ENCODE peak calls at places on chromosomes 1 and 21, in ten cellular contexts. W is cardiac fibroblast; H is fibroblast of lung; E is aorta; T is fibroblast of pulmonary artery; Y is tibial nerve; Z is CD8-positive, alpha-beta memory T cell; L is CD4-positive, CD25-positive, alpha-beta regulatory T cell; R is left ventricle myocardium inferior; P is NT2/D1. A is an unnamed sample.

GRCh38 chr21:40204956-40205355 is 337.7 kb downstream of the PCP4 start:
- DNase-seq in L (no peak), R (no peak), P (no peak), E (no peak), H (no peak), T (no peak), Z (no peak), Y (no peak), W (no peak), A (no peak)

GRCh38 chr1:41233708-41234107 is 8.4 kb downstream of the SCMH1 start:
- DNase-seq in T (no peak), Y (no peak), P (no peak), R (no peak), W (no peak), E (no peak), H (no peak), L (no peak), Z (no peak), A (no peak)

GRCh38 chr1:154837679-154838171 is 32.4 kb downstream of the KCNN3 start:
- DNase-seq in Y (no peak), W (peak), H (no peak), L (no peak), P (no peak), Z (no peak), T (peak), R (peak), E (no peak), A (no peak)

GRCh38 chr1:64995316-64995715 is 29.0 kb upstream of the JAK1 start:
- DNase-seq in Y (no peak), Z (no peak), H (no peak), E (no peak), R (no peak), W (no peak), T (no peak), P (no peak), L (no peak), A (no peak)

GRCh38 chr1:25022361-25023189 is 92.5 kb upstream of the RUNX3 start:
- DNase-seq in T (peak), W (peak), Y (peak), P (peak), R (peak), L (peak), E (peak), Z (peak), H (peak), A (peak)

GRCh38 chr1:163875214-163875926 is 553.6 kb downstream of the NUF2 start:
- DNase-seq in E (no peak), Y (peak), H (peak), L (no peak), R (peak), Z (no peak), P (no peak), T (peak), W (peak), A (no peak)

GRCh38 chr1:21661886-21662285 is 7.3 kb downstream of the RAP1GAP start:
- DNase-seq in H (no peak), E (peak), L (no peak), W (no peak), R (no peak), T (no peak), Y (no peak), P (no peak), Z (no peak), A (no peak)

GRCh38 chr1:94713472-94714141 is 106.5 kb upstream of the SLC44A3 start:
- DNase-seq in T (peak), R (peak), E (peak), P (peak), Z (no peak), H (peak), Y (peak), L (no peak), W (peak), A (no peak)

GRCh38 chr21:15204887-15205286 is 140.1 kb upstream of the NRIP1 start:
- DNase-seq in Z (no peak), E (no peak), Y (no peak), L (no peak), T (no peak), P (no peak), W (no peak), R (no peak), H (no peak), A (no peak)

GRCh38 chr21:14538477-14538876 is 7.6 kb downstream of the SAMSN1 start:
- DNase-seq in H (no peak), E (no peak), W (no peak), P (no peak), L (no peak), Y (no peak), R (no peak), Z (no peak), T (no peak), A (no peak)

GRCh38 chr1:111332190-111332589 is 41.5 kb downstream of the CHIA start:
- DNase-seq in L (no peak), R (no peak), E (no peak), W (no peak), H (no peak), Z (no peak), T (no peak), P (no peak), Y (no peak), A (no peak)

GRCh38 chr1:52063192-52063591 is 7.1 kb downstream of the BTF3L4 start:
- DNase-seq in Y (no peak), Z (no peak), L (no peak), T (no peak), W (no peak), H (no peak), E (no peak), R (no peak), P (no peak), A (no peak)

GRCh38 chr1:47235822-47236221 is 3.8 kb upstream of the TAL1 start:
- DNase-seq in P (no peak), T (no peak), Z (no peak), R (no peak), W (no peak), L (no peak), H (no peak), E (no peak), Y (no peak), A (no peak)

GRCh38 chr1:43366601-43367025 is 1.2 kb downstream of the ELOVL1 start:
- DNase-seq in Z (no peak), W (no peak), R (no peak), T (no peak), E (no peak), H (no peak), L (no peak), P (no peak), Y (no peak), A (no peak)

GRCh38 chr1:180598333-180598979 is 33.4 kb upstream of the XPR1 start:
- DNase-seq in T (no peak), P (no peak), Y (no peak), R (no peak), L (no peak), E (no peak), H (no peak), Z (no peak), W (no peak), A (no peak)

GRCh38 chr1:18972531-18972930 is 16.1 kb upstream of the IFFO2 start:
- DNase-seq in P (no peak), T (peak), R (no peak), E (no peak), L (peak), W (peak), Z (peak), Y (peak), H (peak), A (peak)

GRCh38 chr1:231177971-231178370 is 16.1 kb downstream of the TRIM67 start:
- DNase-seq in Z (no peak), H (peak), R (no peak), P (no peak), T (no peak), E (no peak), W (peak), L (no peak), Y (no peak), A (no peak)

GRCh38 chr1:212489284-212489859 is 56.7 kb downstream of the NENF start:
- DNase-seq in P (no peak), Y (no peak), R (no peak), E (no peak), T (no peak), H (no peak), Z (no peak), L (no peak), W (no peak), A (no peak)

GRCh38 chr21:25934130-25934529 is 199.4 kb downstream of the GABPA start:
- DNase-seq in L (no peak), Y (no peak), P (no peak), T (peak), R (no peak), Z (no peak), W (peak), E (no peak), H (peak), A (no peak)

GRCh38 chr21:34698270-34699015 is 29.6 kb downstream of the CLIC6 start:
- DNase-seq in Z (no peak), R (no peak), P (peak), W (no peak), Y (no peak), L (no peak), E (no peak), H (no peak), T (no peak), A (no peak)

GRCh38 chr1:240126821-240127220 is 35.1 kb downstream of the FMN2 start:
- DNase-seq in E (no peak), P (no peak), W (no peak), Y (no peak), T (no peak), Z (no peak), H (no peak), R (no peak), L (no peak), A (no peak)

GRCh38 chr1:220885971-220886370 is 6.7 kb downstream of the HLX start:
- DNase-seq in R (no peak), E (no peak), Y (no peak), W (no peak), P (no peak), T (no peak), H (no peak), Z (no peak), L (no peak), A (no peak)

GRCh38 chr1:202207292-202207691 is 13.7 kb downstream of the LGR6 start:
- DNase-seq in R (no peak), E (no peak), H (peak), Z (no peak), P (no peak), W (peak), T (peak), Y (no peak), L (no peak), A (no peak)

GRCh38 chr1:186882372-186883134 is 53.8 kb downstream of the PLA2G4A start:
- DNase-seq in R (no peak), Y (no peak), H (no peak), L (no peak), E (no peak), W (peak), T (peak), Z (no peak), P (no peak), A (no peak)

GRCh38 chr1:51264470-51264869 is 28.4 kb downstream of the RNF11 start:
- DNase-seq in E (no peak), T (peak), Y (no peak), Z (no peak), R (no peak), H (peak), P (no peak), L (no peak), W (peak), A (no peak)

GRCh38 chr1:30743584-30744059 is 14.0 kb downstream of the LAPTM5 start:
- DNase-seq in W (no peak), P (no peak), T (no peak), Z (peak), E (no peak), H (no peak), L (peak), R (no peak), Y (no peak), A (peak)

GRCh38 chr1:172704446-172705176 is 45.7 kb downstream of the FASLG start:
- DNase-seq in R (no peak), Z (no peak), L (no peak), Y (no peak), E (no peak), T (no peak), P (peak), H (no peak), W (no peak), A (no peak)

GRCh38 chr1:92973203-92973907 is 12.1 kb upstream of the DIPK1A start:
- DNase-seq in E (no peak), L (peak), W (no peak), H (no peak), R (no peak), T (no peak), Z (no peak), P (no peak), Y (no peak), A (no peak)

GRCh38 chr1:182842265-182842664 is 3.1 kb downstream of the DHX9 start:
- DNase-seq in L (no peak), R (no peak), P (no peak), E (no peak), Y (no peak), H (no peak), T (no peak), Z (no peak), W (no peak), A (no peak)

GRCh38 chr1:185441608-185442007 is 124.6 kb upstream of the IVNS1ABP start:
- DNase-seq in W (peak), L (no peak), Y (no peak), E (no peak), P (no peak), R (no peak), T (peak), H (peak), Z (no peak), A (no peak)

GRCh38 chr1:30662291-30662840 is 61.0 kb downstream of the MATN1 start:
- DNase-seq in L (no peak), T (no peak), W (no peak), P (peak), E (peak), R (no peak), Z (no peak), H (no peak), Y (no peak), A (no peak)

GRCh38 chr1:91057784-91058183 is 35.9 kb upstream of the ZNF644 start:
- DNase-seq in H (no peak), E (no peak), Z (no peak), L (no peak), T (no peak), W (no peak), Y (no peak), P (no peak), R (no peak), A (no peak)

GRCh38 chr1:47418681-47419272 is 2.7 kb downstream of the FOXE3 start:
- DNase-seq in W (no peak), Y (no peak), P (no peak), T (no peak), H (no peak), Z (no peak), L (no peak), E (no peak), R (no peak), A (no peak)

GRCh38 chr1:2249559-2249906 is 21.4 kb downstream of the SKI start:
- DNase-seq in E (no peak), P (no peak), Z (no peak), L (no peak), Y (no peak), H (no peak), W (no peak), T (no peak), R (no peak), A (no peak)

GRCh38 chr1:2250721-2251281 is 22.7 kb downstream of the SKI start:
- DNase-seq in T (no peak), H (no peak), Y (no peak), E (no peak), L (no peak), Z (no peak), R (no peak), P (no peak), W (no peak), A (no peak)

GRCh38 chr1:2248854-2249558 is 20.9 kb downstream of the SKI start:
- DNase-seq in T (no peak), L (no peak), Z (no peak), E (no peak), Y (no peak), R (no peak), H (no peak), W (no peak), P (no peak), A (no peak)

GRCh38 chr1:2247760-2248126 is 19.6 kb downstream of the SKI start:
- DNase-seq in R (no peak), W (no peak), Z (no peak), H (no peak), L (no peak), E (no peak), Y (no peak), P (no peak), T (no peak), A (no peak)

DNA sequence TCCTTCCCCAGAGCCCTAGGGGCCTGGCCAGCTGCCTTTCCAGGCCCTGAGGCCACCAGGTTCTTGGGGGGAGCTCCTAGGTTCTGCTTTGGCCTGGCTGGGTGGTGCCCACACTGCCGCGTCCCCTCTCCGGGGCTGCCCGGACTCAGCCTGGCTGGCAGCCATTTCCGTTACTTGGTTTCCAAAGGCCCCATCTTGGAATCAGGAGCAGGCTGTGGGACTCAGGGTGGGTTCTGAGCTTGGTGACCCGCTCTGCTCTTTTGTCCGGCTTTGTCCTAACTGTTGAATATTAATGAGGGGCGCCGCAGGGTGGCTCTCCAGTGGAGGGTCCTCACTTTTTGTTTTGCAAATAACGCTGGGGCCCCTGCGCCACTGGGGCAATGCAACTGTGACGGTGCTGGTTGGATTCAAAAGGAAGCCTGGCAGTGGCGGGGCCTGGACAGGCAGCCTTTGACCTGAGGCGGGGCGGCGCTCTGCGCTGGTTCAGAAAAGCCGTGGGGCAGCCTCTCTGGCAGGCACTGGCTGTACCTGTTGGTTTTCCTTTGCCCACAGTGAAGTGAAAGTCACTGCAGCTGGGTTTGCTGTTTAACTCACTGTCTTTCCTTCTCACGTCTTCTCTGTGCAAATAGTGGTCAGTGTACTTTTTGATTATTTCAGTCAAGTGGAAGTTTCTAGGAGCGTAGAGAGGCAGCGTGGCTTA is 20.2 kb downstream of the SKI start:
- DNase-seq in L (no peak), T (no peak), H (no peak), P (peak), R (no peak), Z (no peak), W (no peak), Y (no peak), E (no peak), A (no peak)
- H3K4me3 ChIP-seq in L (no peak), T (no peak), H (no peak), P (peak), R (no peak), Z (no peak), W (no peak), Y (no peak), E (no peak), A (no peak)

DNA sequence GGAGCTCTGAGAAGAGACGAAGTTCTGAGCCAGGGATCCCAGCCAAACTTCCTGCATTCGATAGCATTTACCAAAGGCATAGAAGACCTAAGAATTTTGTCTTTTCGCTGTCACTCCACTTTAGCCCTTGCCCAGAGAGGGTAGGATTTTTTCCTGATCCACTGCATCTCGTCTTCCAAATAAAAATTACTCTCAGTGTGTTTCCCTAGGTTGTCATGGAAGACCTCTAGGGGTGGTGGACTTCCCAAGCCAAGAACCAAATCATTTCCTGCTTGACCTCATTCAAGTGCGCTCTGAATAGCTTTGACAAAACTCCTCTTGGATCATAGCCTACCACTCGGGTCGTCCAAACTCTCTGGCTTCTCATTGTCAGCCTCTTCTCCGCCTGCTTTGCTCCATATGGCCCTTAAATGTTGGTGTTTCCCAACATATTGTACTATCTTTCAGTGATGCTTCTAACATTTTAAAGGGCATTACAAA is 444 bp upstream of the C1orf52 start:
- DNase-seq in L (no peak), H (peak), Y (no peak), P (no peak), W (peak), E (no peak), R (no peak), Z (no peak), T (peak), A (no peak)
- H3K4me3 ChIP-seq in L (peak), H (peak), Y (peak), P (peak), W (peak), E (no peak), R (peak), Z (peak), T (peak), A (peak)

DNA sequence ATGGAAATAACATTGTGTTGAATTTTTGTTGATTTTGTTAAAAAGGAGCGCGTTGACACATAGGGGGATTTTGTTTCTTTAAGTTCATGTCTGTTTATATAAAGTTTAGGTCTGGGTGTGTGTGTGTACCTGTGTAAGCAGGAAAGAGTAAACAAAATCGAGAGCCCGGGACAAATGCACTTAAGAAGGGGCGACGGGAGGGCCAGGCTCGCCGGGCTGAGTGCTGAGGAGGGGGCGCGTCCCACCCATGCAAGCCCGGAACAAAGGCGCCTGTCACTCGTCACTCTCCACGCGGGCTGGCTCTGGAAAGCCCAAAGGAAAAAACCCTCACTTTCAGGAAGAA is 28.8 kb upstream of the TRIM17 start:
- DNase-seq in H (no peak), E (no peak), T (no peak), Z (no peak), P (no peak), W (no peak), Y (no peak), R (no peak), L (no peak), A (no peak)
- H3K4me3 ChIP-seq in H (peak), E (peak), T (peak), Z (peak), P (peak), W (peak), Y (peak), R (peak), L (peak), A (peak)

GRCh38 chr1:198265073-198265661 is 108.4 kb downstream of the NEK7 start:
- DNase-seq in E (no peak), P (no peak), L (no peak), W (peak), R (no peak), T (peak), Z (no peak), Y (no peak), H (no peak), A (no peak)
- H3K4me3 ChIP-seq in E (no peak), P (no peak), L (no peak), W (no peak), R (peak), T (no peak), Z (no peak), Y (no peak), H (no peak), A (no peak)

DNA sequence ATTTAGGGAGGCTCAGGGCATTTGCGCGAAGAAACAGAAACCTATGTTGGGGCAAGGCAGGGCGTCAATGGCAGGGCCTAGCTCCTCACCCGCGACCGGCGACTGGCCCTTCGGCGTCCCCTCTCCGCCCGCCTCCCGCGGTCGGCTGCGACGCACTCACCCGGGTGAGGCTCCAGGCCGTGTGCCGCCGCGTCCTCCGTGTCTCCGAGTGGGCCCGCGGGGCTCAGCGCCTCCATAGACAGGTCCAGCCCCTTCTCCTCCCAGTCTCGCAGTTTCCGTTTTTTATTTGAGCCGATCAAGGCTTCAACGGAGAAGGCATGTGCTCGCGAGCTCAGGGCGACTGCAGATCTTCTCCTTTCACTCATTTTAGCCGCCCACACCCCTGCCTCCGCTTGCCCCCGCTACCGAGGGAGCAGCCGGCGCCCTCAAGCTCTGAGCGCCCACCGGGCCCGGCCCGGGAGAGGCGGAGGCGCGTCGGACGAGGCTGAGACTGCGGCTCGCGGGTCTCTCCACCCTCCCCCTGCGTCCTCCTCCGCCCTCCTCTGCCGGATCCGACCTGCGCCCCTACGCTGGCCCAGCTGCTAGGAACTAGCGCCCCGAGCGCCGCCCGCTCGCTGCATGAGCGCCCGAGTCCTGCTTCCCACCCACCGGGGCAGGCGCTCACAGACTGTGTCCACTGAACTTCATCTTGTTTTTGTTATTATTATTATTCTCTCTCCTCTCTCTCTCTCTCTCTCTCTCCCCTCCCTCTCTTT is 535 bp downstream of the TBX15 start:
- DNase-seq in Z (no peak), L (no peak), P (no peak), H (no peak), Y (no peak), W (peak), T (no peak), E (no peak), R (no peak), A (no peak)
- H3K4me3 ChIP-seq in Z (no peak), L (no peak), P (peak), H (peak), Y (peak), W (peak), T (peak), E (peak), R (peak), A (no peak)

GRCh38 chr1:244012232-244012631 is 38.9 kb upstream of the ZBTB18 start:
- DNase-seq in W (peak), L (no peak), E (no peak), Z (no peak), P (no peak), H (peak), R (no peak), Y (no peak), T (peak), A (no peak)
- H3K4me3 ChIP-seq in W (no peak), L (no peak), E (no peak), Z (no peak), P (no peak), H (no peak), R (no peak), Y (no peak), T (peak), A (no peak)